ENCODE peak calls at places on chromosomes 3 and 15, in eight cellular contexts. One of them, this sample, is unnamed. For H3K4me1, the result is how much of the 10 kb centered on the place peaks cover.

GRCh38 chr3:157530637-157531300 is 27.6 kb upstream of the VEPH1 start:
- DNase-seq in tibial nerve: no peak
- DNase-seq in H1: no peak
- DNase-seq in ovary: no peak
- DNase-seq in transverse colon: no peak
- DNase-seq in GM12878: no peak
- DNase-seq in sigmoid colon: no peak
- DNase-seq in suprapubic skin: no peak
- DNase-seq in this sample: no peak

GRCh38 chr3:55501905-55502304 is 14.8 kb upstream of the WNT5A start:
- DNase-seq in ovary: no peak
- DNase-seq in sigmoid colon: no peak
- DNase-seq in suprapubic skin: no peak
- DNase-seq in GM12878: no peak
- DNase-seq in transverse colon: no peak
- DNase-seq in tibial nerve: no peak
- DNase-seq in H1: no peak
- DNase-seq in this sample: no peak

GRCh38 chr3:189309400-189309975 is 137.7 kb downstream of the TPRG1 start:
- DNase-seq in sigmoid colon: no peak
- DNase-seq in ovary: no peak
- DNase-seq in tibial nerve: no peak
- DNase-seq in transverse colon: no peak
- DNase-seq in H1: no peak
- DNase-seq in suprapubic skin: no peak
- DNase-seq in GM12878: no peak
- DNase-seq in this sample: no peak

GRCh38 chr15:69380100-69380725 is 33.9 kb upstream of the KIF23 start:
- DNase-seq in transverse colon: no peak
- DNase-seq in tibial nerve: no peak
- DNase-seq in H1: no peak
- DNase-seq in sigmoid colon: peak
- DNase-seq in GM12878: no peak
- DNase-seq in ovary: no peak
- DNase-seq in suprapubic skin: no peak
- DNase-seq in this sample: no peak

GRCh38 chr3:185280572-185281365 is 26.9 kb upstream of the EHHADH start:
- DNase-seq in sigmoid colon: no peak
- DNase-seq in tibial nerve: no peak
- DNase-seq in H1: no peak
- DNase-seq in GM12878: peak
- DNase-seq in transverse colon: no peak
- DNase-seq in suprapubic skin: no peak
- DNase-seq in ovary: no peak
- DNase-seq in this sample: no peak

GRCh38 chr3:32709346-32709745 is 24.4 kb downstream of the CNOT10 start:
- DNase-seq in tibial nerve: no peak
- DNase-seq in sigmoid colon: no peak
- DNase-seq in suprapubic skin: no peak
- DNase-seq in H1: no peak
- DNase-seq in GM12878: no peak
- DNase-seq in ovary: no peak
- DNase-seq in transverse colon: no peak
- DNase-seq in this sample: no peak

GRCh38 chr3:182959474-182960350 is 20.6 kb downstream of the DCUN1D1 start:
- DNase-seq in transverse colon: no peak
- DNase-seq in tibial nerve: no peak
- DNase-seq in suprapubic skin: no peak
- DNase-seq in H1: no peak
- DNase-seq in ovary: no peak
- DNase-seq in GM12878: no peak
- DNase-seq in sigmoid colon: no peak
- DNase-seq in this sample: no peak

GRCh38 chr3:55203006-55203405 is 275.1 kb upstream of the LRTM1 start:
- DNase-seq in H1: no peak
- DNase-seq in tibial nerve: no peak
- DNase-seq in GM12878: no peak
- DNase-seq in suprapubic skin: no peak
- DNase-seq in transverse colon: no peak
- DNase-seq in sigmoid colon: no peak
- DNase-seq in ovary: no peak
- DNase-seq in this sample: no peak

GRCh38 chr3:11539218-11539617 is 104.5 kb downstream of the VGLL4 start:
- DNase-seq in sigmoid colon: no peak
- DNase-seq in ovary: no peak
- DNase-seq in tibial nerve: no peak
- DNase-seq in transverse colon: no peak
- DNase-seq in H1: no peak
- DNase-seq in GM12878: no peak
- DNase-seq in suprapubic skin: peak
- DNase-seq in this sample: no peak

GRCh38 chr15:83012038-83012490 is 625 bp upstream of the C15orf40 start:
- DNase-seq in sigmoid colon: no peak
- DNase-seq in suprapubic skin: no peak
- DNase-seq in GM12878: no peak
- DNase-seq in ovary: no peak
- DNase-seq in transverse colon: no peak
- DNase-seq in H1: no peak
- DNase-seq in tibial nerve: no peak
- DNase-seq in this sample: no peak

GRCh38 chr15:70062321-70062956 is 35.3 kb downstream of the TLE3 start:
- DNase-seq in GM12878: no peak
- DNase-seq in tibial nerve: peak
- DNase-seq in sigmoid colon: peak
- DNase-seq in transverse colon: peak
- DNase-seq in ovary: peak
- DNase-seq in suprapubic skin: peak
- DNase-seq in H1: no peak
- DNase-seq in this sample: peak

GRCh38 chr3:38001456-38002081 is 11.0 kb downstream of the VILL start:
- DNase-seq in ovary: no peak
- DNase-seq in suprapubic skin: no peak
- DNase-seq in GM12878: no peak
- DNase-seq in sigmoid colon: peak
- DNase-seq in H1: no peak
- DNase-seq in tibial nerve: no peak
- DNase-seq in transverse colon: peak
- DNase-seq in this sample: peak

GRCh38 chr15:91852741-91853500 is 587 bp upstream of the SLCO3A1 start:
- DNase-seq in transverse colon: peak
- DNase-seq in ovary: peak
- DNase-seq in H1: no peak
- DNase-seq in GM12878: no peak
- DNase-seq in sigmoid colon: peak
- DNase-seq in tibial nerve: peak
- DNase-seq in suprapubic skin: peak
- DNase-seq in this sample: peak

GRCh38 chr3:82044918-82045715 is 283.7 kb upstream of the GBE1 start:
- DNase-seq in sigmoid colon: no peak
- DNase-seq in transverse colon: no peak
- DNase-seq in H1: no peak
- DNase-seq in suprapubic skin: no peak
- DNase-seq in tibial nerve: no peak
- DNase-seq in ovary: no peak
- DNase-seq in GM12878: no peak
- DNase-seq in this sample: no peak

GRCh38 chr3:172280406-172281051 is 167.7 kb downstream of the GHSR start:
- DNase-seq in sigmoid colon: no peak
- DNase-seq in GM12878: no peak
- DNase-seq in transverse colon: no peak
- DNase-seq in suprapubic skin: no peak
- DNase-seq in H1: no peak
- DNase-seq in tibial nerve: no peak
- DNase-seq in ovary: no peak
- DNase-seq in this sample: no peak

GRCh38 chr3:189094539-189094938 is 77.2 kb upstream of the TPRG1 start:
- DNase-seq in H1: no peak
- DNase-seq in tibial nerve: no peak
- DNase-seq in GM12878: no peak
- DNase-seq in sigmoid colon: no peak
- DNase-seq in ovary: no peak
- DNase-seq in suprapubic skin: no peak
- DNase-seq in transverse colon: no peak
- DNase-seq in this sample: no peak

GRCh38 chr3:69294014-69294771 is 91.7 kb downstream of the FRMD4B start:
- DNase-seq in tibial nerve: no peak
- DNase-seq in transverse colon: no peak
- DNase-seq in sigmoid colon: no peak
- DNase-seq in GM12878: no peak
- DNase-seq in suprapubic skin: no peak
- DNase-seq in H1: no peak
- DNase-seq in ovary: no peak
- DNase-seq in this sample: no peak

GRCh38 chr15:100893964-100894295 is 14.3 kb downstream of the ALDH1A3 start:
- DNase-seq in transverse colon: no peak
- DNase-seq in tibial nerve: no peak
- DNase-seq in ovary: no peak
- DNase-seq in suprapubic skin: peak
- DNase-seq in GM12878: no peak
- DNase-seq in H1: no peak
- DNase-seq in sigmoid colon: peak
- DNase-seq in this sample: peak

GRCh38 chr3:95595416-95596075 is 1218.8 kb upstream of the EPHA6 start:
- DNase-seq in GM12878: no peak
- DNase-seq in sigmoid colon: no peak
- DNase-seq in H1: no peak
- DNase-seq in suprapubic skin: peak
- DNase-seq in transverse colon: no peak
- DNase-seq in tibial nerve: no peak
- DNase-seq in ovary: no peak
- DNase-seq in this sample: no peak
- H3K4me1 ChIP-seq in GM12878: under half
- H3K4me1 ChIP-seq in sigmoid colon: under half
- H3K4me1 ChIP-seq in H1: under half
- H3K4me1 ChIP-seq in suprapubic skin: under half
- H3K4me1 ChIP-seq in transverse colon: under half
- H3K4me1 ChIP-seq in tibial nerve: under half
- H3K4me1 ChIP-seq in ovary: under half
- H3K4me1 ChIP-seq in this sample: under half

GRCh38 chr3:196135693-196136639 is 54.1 kb upstream of the TFRC start:
- DNase-seq in suprapubic skin: no peak
- DNase-seq in transverse colon: no peak
- DNase-seq in sigmoid colon: no peak
- DNase-seq in GM12878: no peak
- DNase-seq in ovary: peak
- DNase-seq in H1: no peak
- DNase-seq in tibial nerve: no peak
- DNase-seq in this sample: no peak
- TF ChIP-seq EP300 in suprapubic skin: no peak
- TF ChIP-seq EP300 in transverse colon: no peak
- TF ChIP-seq EP300 in sigmoid colon: no peak
- TF ChIP-seq EP300 in GM12878: no peak
- TF ChIP-seq EP300 in ovary: no peak
- TF ChIP-seq EP300 in H1: no peak
- TF ChIP-seq EP300 in tibial nerve: no peak
- TF ChIP-seq EP300 in this sample: no peak

GRCh38 chr3:141797819-141798405 is 34.7 kb downstream of the GRK7 start:
- DNase-seq in GM12878: no peak
- DNase-seq in tibial nerve: no peak
- DNase-seq in sigmoid colon: no peak
- DNase-seq in transverse colon: no peak
- DNase-seq in suprapubic skin: no peak
- DNase-seq in H1: no peak
- DNase-seq in ovary: peak
- DNase-seq in this sample: no peak

GRCh38 chr3:141797167-141797773 is 34.1 kb downstream of the GRK7 start:
- DNase-seq in H1: peak
- DNase-seq in ovary: peak
- DNase-seq in GM12878: no peak
- DNase-seq in sigmoid colon: peak
- DNase-seq in transverse colon: peak
- DNase-seq in tibial nerve: no peak
- DNase-seq in suprapubic skin: peak
- DNase-seq in this sample: peak

GRCh38 chr3:141795719-141796435 is 32.7 kb downstream of the GRK7 start:
- DNase-seq in sigmoid colon: peak
- DNase-seq in ovary: no peak
- DNase-seq in tibial nerve: peak
- DNase-seq in transverse colon: peak
- DNase-seq in suprapubic skin: no peak
- DNase-seq in GM12878: no peak
- DNase-seq in H1: no peak
- DNase-seq in this sample: no peak

GRCh38 chr3:141796436-141797166 is 33.4 kb downstream of the GRK7 start:
- DNase-seq in suprapubic skin: no peak
- DNase-seq in tibial nerve: no peak
- DNase-seq in transverse colon: peak
- DNase-seq in ovary: no peak
- DNase-seq in GM12878: peak
- DNase-seq in sigmoid colon: no peak
- DNase-seq in H1: no peak
- DNase-seq in this sample: no peak

DNA sequence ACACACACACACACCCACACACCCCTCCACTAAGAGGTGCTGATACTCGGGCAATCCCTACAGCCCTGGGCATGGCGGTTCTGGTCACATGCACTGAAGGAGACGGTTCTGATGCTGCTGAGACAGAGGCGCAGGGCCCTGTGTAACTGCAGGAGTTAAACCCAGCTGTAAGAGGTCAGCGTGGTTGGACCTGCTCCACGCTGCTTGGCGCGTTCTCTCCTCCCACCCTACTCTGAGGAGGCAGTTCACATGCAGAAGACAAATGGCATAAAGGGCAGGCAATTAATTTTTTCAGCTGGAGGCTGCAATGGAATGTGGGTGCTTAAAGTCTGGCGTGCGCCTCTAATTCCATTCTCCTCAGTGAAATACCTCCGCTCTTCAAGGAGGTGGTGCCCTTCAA is 35.2 kb downstream of the GRK7 start:
- DNase-seq in sigmoid colon: peak
- DNase-seq in tibial nerve: no peak
- DNase-seq in transverse colon: peak
- DNase-seq in GM12878: no peak
- DNase-seq in suprapubic skin: no peak
- DNase-seq in ovary: peak
- DNase-seq in H1: no peak
- DNase-seq in this sample: no peak
- H3K4me1 ChIP-seq in sigmoid colon: under half
- H3K4me1 ChIP-seq in tibial nerve: under half
- H3K4me1 ChIP-seq in transverse colon: under half
- H3K4me1 ChIP-seq in GM12878: under half
- H3K4me1 ChIP-seq in suprapubic skin: under half
- H3K4me1 ChIP-seq in ovary: under half
- H3K4me1 ChIP-seq in H1: under half
- H3K4me1 ChIP-seq in this sample: under half

GRCh38 chr15:84398763-84399701 is 163.5 kb downstream of the GOLGA6L4 start:
- DNase-seq in ovary: peak
- DNase-seq in GM12878: no peak
- DNase-seq in tibial nerve: no peak
- DNase-seq in sigmoid colon: no peak
- DNase-seq in suprapubic skin: peak
- DNase-seq in H1: no peak
- DNase-seq in transverse colon: no peak
- DNase-seq in this sample: no peak

GRCh38 chr15:84400017-84400740 is 164.6 kb downstream of the GOLGA6L4 start:
- DNase-seq in transverse colon: no peak
- DNase-seq in sigmoid colon: no peak
- DNase-seq in tibial nerve: no peak
- DNase-seq in suprapubic skin: peak
- DNase-seq in GM12878: no peak
- DNase-seq in ovary: peak
- DNase-seq in H1: no peak
- DNase-seq in this sample: no peak

GRCh38 chr15:84402856-84403608 is 167.5 kb downstream of the GOLGA6L4 start:
- DNase-seq in GM12878: no peak
- DNase-seq in ovary: peak
- DNase-seq in sigmoid colon: no peak
- DNase-seq in H1: no peak
- DNase-seq in transverse colon: no peak
- DNase-seq in suprapubic skin: peak
- DNase-seq in tibial nerve: no peak
- DNase-seq in this sample: no peak

GRCh38 chr15:84400820-84401219 is 165.2 kb downstream of the GOLGA6L4 start:
- DNase-seq in H1: no peak
- DNase-seq in GM12878: no peak
- DNase-seq in transverse colon: no peak
- DNase-seq in ovary: no peak
- DNase-seq in suprapubic skin: peak
- DNase-seq in sigmoid colon: no peak
- DNase-seq in tibial nerve: no peak
- DNase-seq in this sample: no peak
- TF ChIP-seq EP300 in H1: no peak
- TF ChIP-seq EP300 in GM12878: no peak
- TF ChIP-seq EP300 in transverse colon: no peak
- TF ChIP-seq EP300 in ovary: no peak
- TF ChIP-seq EP300 in suprapubic skin: no peak
- TF ChIP-seq EP300 in sigmoid colon: no peak
- TF ChIP-seq EP300 in tibial nerve: no peak
- TF ChIP-seq EP300 in this sample: no peak